ENCODE peak calls at places on chromosomes 12 and 14, in six cellular contexts. One of them, this sample, is unnamed.
A peak's percentile ranks its signal among the peaks of the same experiment; 100 is the strongest.

GRCh38 chr12:4039927-4040326 is 166.7 kb upstream of the PARP11 start:
- DNase-seq in ACHN: no peak
- DNase-seq in glomerular endothelial cell: no peak
- DNase-seq in cerebellar cortex: no peak
- DNase-seq in activated CD4-positive, alpha-beta T cell treated with anti-CD3 and anti-CD28 coated beads, Interleukin-2, amount 10 ng/mL, durations not matched to agents 24 days and 14 days: no peak
- DNase-seq in uterus: no peak
- DNase-seq in this sample: no peak

GRCh38 chr12:10354502-10354901 is 35.3 kb downstream of the KLRK1 start:
- DNase-seq in cerebellar cortex: no peak
- DNase-seq in ACHN: peak; percentile 76
- DNase-seq in uterus: no peak
- DNase-seq in glomerular endothelial cell: no peak
- DNase-seq in activated CD4-positive, alpha-beta T cell treated with anti-CD3 and anti-CD28 coated beads, Interleukin-2, amount 10 ng/mL, durations not matched to agents 24 days and 14 days: no peak
- DNase-seq in this sample: no peak

GRCh38 chr12:97109441-97109840 is 202.4 kb downstream of the NEDD1 start:
- DNase-seq in uterus: no peak
- DNase-seq in activated CD4-positive, alpha-beta T cell treated with anti-CD3 and anti-CD28 coated beads, Interleukin-2, amount 10 ng/mL, durations not matched to agents 24 days and 14 days: no peak
- DNase-seq in glomerular endothelial cell: no peak
- DNase-seq in ACHN: peak; percentile 46
- DNase-seq in cerebellar cortex: no peak
- DNase-seq in this sample: no peak

GRCh38 chr12:22415342-22416309 is 81.1 kb upstream of the ST8SIA1 start:
- DNase-seq in activated CD4-positive, alpha-beta T cell treated with anti-CD3 and anti-CD28 coated beads, Interleukin-2, amount 10 ng/mL, durations not matched to agents 24 days and 14 days: peak; percentile 12
- DNase-seq in glomerular endothelial cell: no peak
- DNase-seq in cerebellar cortex: no peak
- DNase-seq in ACHN: no peak
- DNase-seq in uterus: no peak
- DNase-seq in this sample: peak; percentile 8

GRCh38 chr14:92154283-92154942 is 32.6 kb downstream of the CPSF2 start:
- DNase-seq in activated CD4-positive, alpha-beta T cell treated with anti-CD3 and anti-CD28 coated beads, Interleukin-2, amount 10 ng/mL, durations not matched to agents 24 days and 14 days: no peak
- DNase-seq in uterus: no peak
- DNase-seq in glomerular endothelial cell: no peak
- DNase-seq in cerebellar cortex: no peak
- DNase-seq in ACHN: no peak
- DNase-seq in this sample: no peak

GRCh38 chr14:74611672-74612345 is at the start of gene LTBP2:
- DNase-seq in ACHN: no peak
- DNase-seq in glomerular endothelial cell: no peak
- DNase-seq in cerebellar cortex: no peak
- DNase-seq in uterus: no peak
- DNase-seq in activated CD4-positive, alpha-beta T cell treated with anti-CD3 and anti-CD28 coated beads, Interleukin-2, amount 10 ng/mL, durations not matched to agents 24 days and 14 days: peak; percentile 73
- DNase-seq in this sample: no peak

GRCh38 chr14:35044939-35045797 is 904 bp upstream of the FAM177A1 start:
- DNase-seq in activated CD4-positive, alpha-beta T cell treated with anti-CD3 and anti-CD28 coated beads, Interleukin-2, amount 10 ng/mL, durations not matched to agents 24 days and 14 days: no peak
- DNase-seq in uterus: no peak
- DNase-seq in glomerular endothelial cell: no peak
- DNase-seq in cerebellar cortex: no peak
- DNase-seq in ACHN: peak; percentile 1
- DNase-seq in this sample: peak; percentile 80

GRCh38 chr12:88418856-88419497 is 161.3 kb downstream of the KITLG start:
- DNase-seq in ACHN: no peak
- DNase-seq in glomerular endothelial cell: no peak
- DNase-seq in uterus: no peak
- DNase-seq in cerebellar cortex: no peak
- DNase-seq in activated CD4-positive, alpha-beta T cell treated with anti-CD3 and anti-CD28 coated beads, Interleukin-2, amount 10 ng/mL, durations not matched to agents 24 days and 14 days: no peak
- DNase-seq in this sample: no peak

GRCh38 chr12:51533799-51534198 is 57.2 kb upstream of the SCN8A start:
- DNase-seq in glomerular endothelial cell: no peak
- DNase-seq in activated CD4-positive, alpha-beta T cell treated with anti-CD3 and anti-CD28 coated beads, Interleukin-2, amount 10 ng/mL, durations not matched to agents 24 days and 14 days: no peak
- DNase-seq in ACHN: no peak
- DNase-seq in cerebellar cortex: peak; percentile 25
- DNase-seq in uterus: no peak
- DNase-seq in this sample: no peak

GRCh38 chr12:47360771-47361388 is 281.1 kb upstream of the AMIGO2 start:
- DNase-seq in cerebellar cortex: no peak
- DNase-seq in uterus: no peak
- DNase-seq in ACHN: no peak
- DNase-seq in glomerular endothelial cell: peak; percentile 63
- DNase-seq in activated CD4-positive, alpha-beta T cell treated with anti-CD3 and anti-CD28 coated beads, Interleukin-2, amount 10 ng/mL, durations not matched to agents 24 days and 14 days: peak; percentile 91
- DNase-seq in this sample: peak; percentile 53

GRCh38 chr12:109736552-109737108 is 23.0 kb downstream of the FAM222A start:
- DNase-seq in activated CD4-positive, alpha-beta T cell treated with anti-CD3 and anti-CD28 coated beads, Interleukin-2, amount 10 ng/mL, durations not matched to agents 24 days and 14 days: peak; percentile 73
- DNase-seq in cerebellar cortex: no peak
- DNase-seq in ACHN: peak; percentile 71
- DNase-seq in uterus: no peak
- DNase-seq in glomerular endothelial cell: no peak
- DNase-seq in this sample: no peak

GRCh38 chr14:53064461-53064860 is 88.7 kb downstream of the DDHD1 start:
- DNase-seq in ACHN: no peak
- DNase-seq in glomerular endothelial cell: no peak
- DNase-seq in cerebellar cortex: peak; percentile 6
- DNase-seq in activated CD4-positive, alpha-beta T cell treated with anti-CD3 and anti-CD28 coated beads, Interleukin-2, amount 10 ng/mL, durations not matched to agents 24 days and 14 days: no peak
- DNase-seq in uterus: no peak
- DNase-seq in this sample: no peak

GRCh38 chr12:122031342-122032216 is 9.9 kb downstream of the BCL7A start:
- DNase-seq in glomerular endothelial cell: no peak
- DNase-seq in activated CD4-positive, alpha-beta T cell treated with anti-CD3 and anti-CD28 coated beads, Interleukin-2, amount 10 ng/mL, durations not matched to agents 24 days and 14 days: peak; percentile 86
- DNase-seq in cerebellar cortex: peak; percentile 41
- DNase-seq in ACHN: peak; percentile 56
- DNase-seq in uterus: peak; percentile 30
- DNase-seq in this sample: no peak

GRCh38 chr14:105139831-105140239 is 28.7 kb downstream of the JAG2 start:
- DNase-seq in glomerular endothelial cell: no peak
- DNase-seq in cerebellar cortex: no peak
- DNase-seq in ACHN: no peak
- DNase-seq in activated CD4-positive, alpha-beta T cell treated with anti-CD3 and anti-CD28 coated beads, Interleukin-2, amount 10 ng/mL, durations not matched to agents 24 days and 14 days: no peak
- DNase-seq in uterus: no peak
- DNase-seq in this sample: no peak

GRCh38 chr14:34436118-34436905 is 25.7 kb downstream of the SPTSSA start:
- DNase-seq in cerebellar cortex: no peak
- DNase-seq in activated CD4-positive, alpha-beta T cell treated with anti-CD3 and anti-CD28 coated beads, Interleukin-2, amount 10 ng/mL, durations not matched to agents 24 days and 14 days: no peak
- DNase-seq in ACHN: no peak
- DNase-seq in uterus: no peak
- DNase-seq in glomerular endothelial cell: no peak
- DNase-seq in this sample: no peak

GRCh38 chr12:32322354-32322753 is 77.0 kb upstream of the FGD4 start:
- DNase-seq in glomerular endothelial cell: no peak
- DNase-seq in cerebellar cortex: peak; percentile 89
- DNase-seq in activated CD4-positive, alpha-beta T cell treated with anti-CD3 and anti-CD28 coated beads, Interleukin-2, amount 10 ng/mL, durations not matched to agents 24 days and 14 days: peak; percentile 49
- DNase-seq in uterus: no peak
- DNase-seq in ACHN: no peak
- DNase-seq in this sample: no peak

GRCh38 chr12:24600996-24601395 is 347.9 kb downstream of the BCAT1 start:
- DNase-seq in ACHN: peak; percentile 29
- DNase-seq in cerebellar cortex: no peak
- DNase-seq in glomerular endothelial cell: peak; percentile 78
- DNase-seq in activated CD4-positive, alpha-beta T cell treated with anti-CD3 and anti-CD28 coated beads, Interleukin-2, amount 10 ng/mL, durations not matched to agents 24 days and 14 days: no peak
- DNase-seq in uterus: no peak
- DNase-seq in this sample: no peak

GRCh38 chr12:121829250-121829918 is 25.6 kb downstream of the SETD1B start:
- DNase-seq in cerebellar cortex: no peak
- DNase-seq in ACHN: no peak
- DNase-seq in uterus: no peak
- DNase-seq in glomerular endothelial cell: no peak
- DNase-seq in activated CD4-positive, alpha-beta T cell treated with anti-CD3 and anti-CD28 coated beads, Interleukin-2, amount 10 ng/mL, durations not matched to agents 24 days and 14 days: no peak
- DNase-seq in this sample: no peak

GRCh38 chr14:90091393-90091792 is 29.6 kb downstream of the KCNK13 start:
- DNase-seq in ACHN: peak; percentile 65
- DNase-seq in cerebellar cortex: peak; percentile 9
- DNase-seq in glomerular endothelial cell: no peak
- DNase-seq in activated CD4-positive, alpha-beta T cell treated with anti-CD3 and anti-CD28 coated beads, Interleukin-2, amount 10 ng/mL, durations not matched to agents 24 days and 14 days: no peak
- DNase-seq in uterus: no peak
- DNase-seq in this sample: no peak

GRCh38 chr12:43914391-43914790 is 78.5 kb downstream of the TMEM117 start:
- DNase-seq in uterus: no peak
- DNase-seq in glomerular endothelial cell: no peak
- DNase-seq in ACHN: no peak
- DNase-seq in activated CD4-positive, alpha-beta T cell treated with anti-CD3 and anti-CD28 coated beads, Interleukin-2, amount 10 ng/mL, durations not matched to agents 24 days and 14 days: no peak
- DNase-seq in cerebellar cortex: no peak
- DNase-seq in this sample: no peak

GRCh38 chr12:122064034-122064777 is 14.3 kb upstream of the MLXIP start:
- DNase-seq in ACHN: peak; percentile 100
- DNase-seq in uterus: peak; percentile 93
- DNase-seq in activated CD4-positive, alpha-beta T cell treated with anti-CD3 and anti-CD28 coated beads, Interleukin-2, amount 10 ng/mL, durations not matched to agents 24 days and 14 days: peak; percentile 74
- DNase-seq in cerebellar cortex: peak; percentile 92
- DNase-seq in glomerular endothelial cell: no peak
- DNase-seq in this sample: peak; percentile 88

GRCh38 chr14:35285991-35286564 is 6.1 kb upstream of the PSMA6 start:
- DNase-seq in glomerular endothelial cell: no peak
- DNase-seq in activated CD4-positive, alpha-beta T cell treated with anti-CD3 and anti-CD28 coated beads, Interleukin-2, amount 10 ng/mL, durations not matched to agents 24 days and 14 days: peak; percentile 63
- DNase-seq in uterus: no peak
- DNase-seq in cerebellar cortex: no peak
- DNase-seq in ACHN: no peak
- DNase-seq in this sample: no peak

GRCh38 chr12:10829994-10830393 is 3.8 kb upstream of the TAS2R10 start:
- DNase-seq in ACHN: no peak
- DNase-seq in cerebellar cortex: no peak
- DNase-seq in glomerular endothelial cell: no peak
- DNase-seq in activated CD4-positive, alpha-beta T cell treated with anti-CD3 and anti-CD28 coated beads, Interleukin-2, amount 10 ng/mL, durations not matched to agents 24 days and 14 days: no peak
- DNase-seq in uterus: no peak
- DNase-seq in this sample: no peak

GRCh38 chr14:100557658-100558057 is 29.6 kb downstream of the BEGAIN start:
- DNase-seq in cerebellar cortex: no peak
- DNase-seq in uterus: no peak
- DNase-seq in activated CD4-positive, alpha-beta T cell treated with anti-CD3 and anti-CD28 coated beads, Interleukin-2, amount 10 ng/mL, durations not matched to agents 24 days and 14 days: no peak
- DNase-seq in ACHN: no peak
- DNase-seq in glomerular endothelial cell: no peak
- DNase-seq in this sample: peak; percentile 43

GRCh38 chr12:66111605-66112004 is 18.9 kb downstream of the LLPH start:
- DNase-seq in activated CD4-positive, alpha-beta T cell treated with anti-CD3 and anti-CD28 coated beads, Interleukin-2, amount 10 ng/mL, durations not matched to agents 24 days and 14 days: no peak
- DNase-seq in ACHN: no peak
- DNase-seq in uterus: no peak
- DNase-seq in cerebellar cortex: no peak
- DNase-seq in glomerular endothelial cell: no peak
- DNase-seq in this sample: no peak

GRCh38 chr12:107317751-107318553 is 224.6 kb upstream of the CRY1 start:
- DNase-seq in uterus: no peak
- DNase-seq in glomerular endothelial cell: no peak
- DNase-seq in cerebellar cortex: peak; percentile 62
- DNase-seq in activated CD4-positive, alpha-beta T cell treated with anti-CD3 and anti-CD28 coated beads, Interleukin-2, amount 10 ng/mL, durations not matched to agents 24 days and 14 days: peak; percentile 97
- DNase-seq in ACHN: peak; percentile 97
- DNase-seq in this sample: peak; percentile 46

GRCh38 chr14:90545966-90546751 is 149.3 kb downstream of the CALM1 start:
- DNase-seq in glomerular endothelial cell: no peak
- DNase-seq in activated CD4-positive, alpha-beta T cell treated with anti-CD3 and anti-CD28 coated beads, Interleukin-2, amount 10 ng/mL, durations not matched to agents 24 days and 14 days: no peak
- DNase-seq in ACHN: no peak
- DNase-seq in cerebellar cortex: peak; percentile 67
- DNase-seq in uterus: no peak
- DNase-seq in this sample: peak; percentile 72

GRCh38 chr14:72387727-72388126 is 455.5 kb downstream of the RGS6 start:
- DNase-seq in uterus: no peak
- DNase-seq in ACHN: no peak
- DNase-seq in cerebellar cortex: no peak
- DNase-seq in glomerular endothelial cell: no peak
- DNase-seq in activated CD4-positive, alpha-beta T cell treated with anti-CD3 and anti-CD28 coated beads, Interleukin-2, amount 10 ng/mL, durations not matched to agents 24 days and 14 days: no peak
- DNase-seq in this sample: no peak

GRCh38 chr14:45526715-45527549 is 273.9 kb upstream of the MIS18BP1 start:
- DNase-seq in cerebellar cortex: no peak
- DNase-seq in glomerular endothelial cell: no peak
- DNase-seq in uterus: no peak
- DNase-seq in ACHN: peak; percentile 44
- DNase-seq in activated CD4-positive, alpha-beta T cell treated with anti-CD3 and anti-CD28 coated beads, Interleukin-2, amount 10 ng/mL, durations not matched to agents 24 days and 14 days: no peak
- DNase-seq in this sample: peak; percentile 35

GRCh38 chr12:127306604-127307215 is 960.3 kb upstream of the TMEM132C start:
- DNase-seq in uterus: no peak
- DNase-seq in glomerular endothelial cell: no peak
- DNase-seq in ACHN: no peak
- DNase-seq in activated CD4-positive, alpha-beta T cell treated with anti-CD3 and anti-CD28 coated beads, Interleukin-2, amount 10 ng/mL, durations not matched to agents 24 days and 14 days: no peak
- DNase-seq in cerebellar cortex: no peak
- DNase-seq in this sample: no peak

GRCh38 chr14:96001866-96002510 is 37.2 kb upstream of the C14orf132 start:
- DNase-seq in glomerular endothelial cell: no peak
- DNase-seq in uterus: no peak
- DNase-seq in activated CD4-positive, alpha-beta T cell treated with anti-CD3 and anti-CD28 coated beads, Interleukin-2, amount 10 ng/mL, durations not matched to agents 24 days and 14 days: no peak
- DNase-seq in cerebellar cortex: no peak
- DNase-seq in ACHN: no peak
- DNase-seq in this sample: no peak

GRCh38 chr12:546920-547845 is 87.4 kb downstream of the B4GALNT3 start:
- DNase-seq in activated CD4-positive, alpha-beta T cell treated with anti-CD3 and anti-CD28 coated beads, Interleukin-2, amount 10 ng/mL, durations not matched to agents 24 days and 14 days: peak; percentile 93
- DNase-seq in cerebellar cortex: peak; percentile 56
- DNase-seq in uterus: peak; percentile 67
- DNase-seq in glomerular endothelial cell: no peak
- DNase-seq in ACHN: peak; percentile 72
- DNase-seq in this sample: peak; percentile 53

GRCh38 chr12:53805067-53805466 is 53.3 kb upstream of the CISTR start:
- DNase-seq in activated CD4-positive, alpha-beta T cell treated with anti-CD3 and anti-CD28 coated beads, Interleukin-2, amount 10 ng/mL, durations not matched to agents 24 days and 14 days: no peak
- DNase-seq in uterus: no peak
- DNase-seq in glomerular endothelial cell: no peak
- DNase-seq in cerebellar cortex: no peak
- DNase-seq in ACHN: no peak
- DNase-seq in this sample: no peak

GRCh38 chr14:90700928-90701776 is 115.1 kb downstream of the TTC7B start:
- DNase-seq in ACHN: no peak
- DNase-seq in uterus: no peak
- DNase-seq in cerebellar cortex: no peak
- DNase-seq in activated CD4-positive, alpha-beta T cell treated with anti-CD3 and anti-CD28 coated beads, Interleukin-2, amount 10 ng/mL, durations not matched to agents 24 days and 14 days: no peak
- DNase-seq in glomerular endothelial cell: no peak
- DNase-seq in this sample: no peak

GRCh38 chr12:14665354-14666348 is 30.7 kb downstream of the GUCY2C start:
- DNase-seq in uterus: no peak
- DNase-seq in activated CD4-positive, alpha-beta T cell treated with anti-CD3 and anti-CD28 coated beads, Interleukin-2, amount 10 ng/mL, durations not matched to agents 24 days and 14 days: no peak
- DNase-seq in cerebellar cortex: no peak
- DNase-seq in ACHN: no peak
- DNase-seq in glomerular endothelial cell: peak; percentile 9
- DNase-seq in this sample: no peak

GRCh38 chr12:103844296-103844695 is 3.3 kb upstream of the NT5DC3 start:
- DNase-seq in uterus: no peak
- DNase-seq in glomerular endothelial cell: no peak
- DNase-seq in activated CD4-positive, alpha-beta T cell treated with anti-CD3 and anti-CD28 coated beads, Interleukin-2, amount 10 ng/mL, durations not matched to agents 24 days and 14 days: no peak
- DNase-seq in cerebellar cortex: no peak
- DNase-seq in ACHN: no peak
- DNase-seq in this sample: no peak

GRCh38 chr14:60981626-60982455 is 796 bp downstream of the SLC38A6 start:
- DNase-seq in activated CD4-positive, alpha-beta T cell treated with anti-CD3 and anti-CD28 coated beads, Interleukin-2, amount 10 ng/mL, durations not matched to agents 24 days and 14 days: no peak
- DNase-seq in cerebellar cortex: peak; percentile 40
- DNase-seq in glomerular endothelial cell: no peak
- DNase-seq in uterus: no peak
- DNase-seq in ACHN: peak; percentile 62
- DNase-seq in this sample: peak; percentile 14

GRCh38 chr12:108483213-108483920 is 31.7 kb upstream of the FICD start:
- DNase-seq in glomerular endothelial cell: no peak
- DNase-seq in ACHN: no peak
- DNase-seq in activated CD4-positive, alpha-beta T cell treated with anti-CD3 and anti-CD28 coated beads, Interleukin-2, amount 10 ng/mL, durations not matched to agents 24 days and 14 days: no peak
- DNase-seq in cerebellar cortex: peak; percentile 93
- DNase-seq in uterus: no peak
- DNase-seq in this sample: no peak

GRCh38 chr12:94558612-94559011 is 91.7 kb downstream of the TMCC3 start:
- DNase-seq in uterus: no peak
- DNase-seq in cerebellar cortex: no peak
- DNase-seq in ACHN: no peak
- DNase-seq in glomerular endothelial cell: no peak
- DNase-seq in activated CD4-positive, alpha-beta T cell treated with anti-CD3 and anti-CD28 coated beads, Interleukin-2, amount 10 ng/mL, durations not matched to agents 24 days and 14 days: no peak
- DNase-seq in this sample: no peak

This sample was measured in pons.